ENCODE peak calls at places on chromosome 6, in nine cellular contexts. Y is right lobe of liver, A is mammary epithelial cell, W is DND-41, L is tibial artery, N is pancreas, X is left lung, E is Panc1, C is body of pancreas. Z is an unnamed sample.

GRCh38 chr6:156791261-156791850 is 14.2 kb downstream of the ARID1B start:
- DNase-seq in N (no peak), A (peak; percentile 67), C (peak; percentile 66), Y (no peak), E (no peak), L (no peak), W (no peak), X (no peak), Z (no peak)

GRCh38 chr6:102015431-102015830 is 621.9 kb downstream of the GRIK2 start:
- DNase-seq in A (no peak), N (peak; percentile 33), X (no peak), Y (no peak), C (no peak), E (no peak), W (no peak), L (no peak), Z (no peak)

GRCh38 chr6:25007269-25007699 is 71.5 kb upstream of the RIPOR2 start:
- DNase-seq in Y (no peak), W (no peak), A (no peak), L (no peak), C (no peak), N (no peak), E (no peak), X (no peak), Z (no peak)

GRCh38 chr6:141195251-141195832 is 937.4 kb upstream of the GJE1 start:
- DNase-seq in Y (no peak), X (no peak), L (no peak), N (no peak), A (no peak), C (no peak), E (no peak), W (no peak), Z (no peak)

GRCh38 chr6:142764306-142764705 is 180.7 kb downstream of the HIVEP2 start:
- DNase-seq in A (no peak), E (no peak), N (no peak), Y (no peak), L (no peak), C (no peak), W (no peak), X (no peak), Z (no peak)

GRCh38 chr6:30954631-30955366 is 14.0 kb downstream of the MUCL3 start:
- DNase-seq in N (no peak), X (no peak), E (no peak), A (no peak), L (no peak), Y (no peak), C (no peak), W (no peak), Z (no peak)

GRCh38 chr6:18585032-18585573 is 198.0 kb downstream of the RNF144B start:
- DNase-seq in A (peak; percentile 48), E (peak; percentile 36), X (no peak), C (peak; percentile 8), Y (no peak), W (no peak), L (peak; percentile 47), N (no peak), Z (peak; percentile 45)

GRCh38 chr6:90251295-90251992 is 45.2 kb downstream of the BACH2 start:
- DNase-seq in A (peak; percentile 78), C (no peak), X (no peak), N (no peak), E (no peak), W (no peak), L (no peak), Y (no peak), Z (no peak)

GRCh38 chr6:129131282-129131681 is 248.3 kb downstream of the LAMA2 start:
- DNase-seq in C (peak; percentile 44), X (no peak), E (no peak), L (peak; percentile 84), N (no peak), W (no peak), Y (no peak), A (no peak), Z (no peak)

GRCh38 chr6:31947864-31948263 is 2.0 kb downstream of the CFB start:
- DNase-seq in A (no peak), C (no peak), N (no peak), Y (no peak), E (no peak), W (no peak), X (no peak), L (no peak), Z (no peak)

GRCh38 chr6:99612551-99613397 is 6.1 kb downstream of the PRDM13 start:
- DNase-seq in W (no peak), X (peak; percentile 80), L (no peak), Y (no peak), C (no peak), E (no peak), N (no peak), A (no peak), Z (no peak)

GRCh38 chr6:10338151-10338550 is 76.7 kb downstream of the TFAP2A start:
- DNase-seq in L (no peak), Y (no peak), A (no peak), X (no peak), E (no peak), W (no peak), C (no peak), N (no peak), Z (no peak)

GRCh38 chr6:44053760-44054556 is 73.3 kb downstream of the MRPL14 start:
- DNase-seq in L (no peak), C (no peak), Y (peak; percentile 25), E (no peak), W (no peak), A (peak; percentile 38), N (no peak), X (no peak), Z (no peak)

DNA sequence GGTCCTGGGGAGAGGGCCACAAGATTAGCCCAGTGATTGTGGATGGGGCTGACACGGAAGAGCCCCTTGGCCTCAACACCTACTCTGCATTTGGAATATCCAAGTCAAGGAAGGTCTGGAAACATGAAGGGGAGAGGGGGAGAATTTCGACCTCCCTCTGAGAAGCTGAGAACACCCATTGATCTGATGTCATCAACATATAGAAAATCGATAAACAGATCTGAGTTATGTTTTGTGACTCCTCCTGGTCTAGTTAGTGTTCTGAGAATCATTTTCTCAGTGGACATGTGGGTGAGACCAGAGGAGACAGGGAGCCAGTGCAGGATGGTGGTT is 108.0 kb downstream of the SLC22A3 start:
- DNase-seq in C (no peak), A (no peak), N (no peak), L (no peak), W (no peak), X (no peak), E (no peak), Y (no peak), Z (no peak)
- TF ChIP-seq CTCF in C (no peak), A (no peak), N (peak; percentile 5), L (no peak), W (no peak), X (no peak), E (no peak), Y (peak; percentile 13), Z (no peak)

GRCh38 chr6:158654960-158655485 is 5.2 kb downstream of the SYTL3 start:
- DNase-seq in E (no peak), C (peak; percentile 48), L (no peak), W (no peak), Y (no peak), X (no peak), A (no peak), N (no peak), Z (no peak)

GRCh38 chr6:158655569-158656450 is 6.0 kb downstream of the SYTL3 start:
- DNase-seq in X (no peak), A (no peak), N (no peak), L (no peak), W (no peak), E (no peak), Y (no peak), C (no peak), Z (no peak)

GRCh38 chr6:158653577-158654354 is 3.9 kb downstream of the SYTL3 start:
- DNase-seq in A (no peak), N (no peak), E (no peak), W (peak; percentile 87), X (no peak), Y (no peak), C (peak; percentile 79), L (no peak), Z (peak; percentile 85)

GRCh38 chr6:158649289-158650143 is at the start of gene SYTL3:
- DNase-seq in L (peak; percentile 61), E (no peak), N (no peak), X (peak; percentile 86), C (peak; percentile 75), Y (peak; percentile 70), A (peak; percentile 48), W (peak; percentile 50), Z (peak; percentile 55)

GRCh38 chr6:158654498-158654897 is 4.6 kb downstream of the SYTL3 start:
- DNase-seq in W (no peak), A (peak; percentile 20), C (peak; percentile 81), L (peak; percentile 78), Y (peak; percentile 69), N (no peak), X (peak; percentile 83), E (no peak), Z (peak; percentile 73)
- H3K4me3 ChIP-seq in W (no peak overlapping the region), A (no peak overlapping the region), C (no peak overlapping the region), L (no peak overlapping the region), Y (no peak overlapping the region), N (no peak overlapping the region), X (no peak overlapping the region), E (no peak overlapping the region), Z (no peak overlapping the region)

DNA sequence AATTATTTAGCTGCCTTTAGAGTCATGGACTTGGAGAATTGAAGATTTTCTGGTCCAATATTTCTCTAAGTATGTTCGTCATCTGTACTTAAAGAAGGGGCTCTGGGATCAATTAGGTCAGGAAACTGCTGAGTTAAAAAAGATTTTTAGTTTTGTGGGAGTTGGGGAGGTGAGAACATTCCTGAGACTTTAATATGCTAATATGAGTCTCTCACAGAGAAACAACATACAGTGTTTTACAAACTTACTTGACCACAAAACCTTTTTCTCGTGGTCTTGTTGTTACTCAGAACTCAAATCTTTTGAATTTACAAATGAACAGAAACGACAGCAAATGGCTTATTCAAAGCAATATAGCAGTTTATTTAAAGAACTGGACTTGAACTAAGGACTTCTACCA is 67.9 kb downstream of the LIN28B start:
- DNase-seq in C (no peak), W (no peak), A (no peak), N (no peak), E (no peak), X (no peak), L (no peak), Y (no peak), Z (no peak)
- H3K4me1 ChIP-seq in C (no peaks in the 10 kb centered on the region), W (peaks cover 14% of the 10 kb centered on the region), A (no peaks in the 10 kb centered on the region), N (no peaks in the 10 kb centered on the region), E (no peaks in the 10 kb centered on the region), X (no peaks in the 10 kb centered on the region), L (no peaks in the 10 kb centered on the region), Y (no peaks in the 10 kb centered on the region), Z (no peaks in the 10 kb centered on the region)

GRCh38 chr6:124613050-124613449 is 349.2 kb upstream of the RNF217 start:
- DNase-seq in L (no peak), E (no peak), N (no peak), X (no peak), C (no peak), Y (no peak), A (no peak), W (no peak), Z (no peak)

DNA sequence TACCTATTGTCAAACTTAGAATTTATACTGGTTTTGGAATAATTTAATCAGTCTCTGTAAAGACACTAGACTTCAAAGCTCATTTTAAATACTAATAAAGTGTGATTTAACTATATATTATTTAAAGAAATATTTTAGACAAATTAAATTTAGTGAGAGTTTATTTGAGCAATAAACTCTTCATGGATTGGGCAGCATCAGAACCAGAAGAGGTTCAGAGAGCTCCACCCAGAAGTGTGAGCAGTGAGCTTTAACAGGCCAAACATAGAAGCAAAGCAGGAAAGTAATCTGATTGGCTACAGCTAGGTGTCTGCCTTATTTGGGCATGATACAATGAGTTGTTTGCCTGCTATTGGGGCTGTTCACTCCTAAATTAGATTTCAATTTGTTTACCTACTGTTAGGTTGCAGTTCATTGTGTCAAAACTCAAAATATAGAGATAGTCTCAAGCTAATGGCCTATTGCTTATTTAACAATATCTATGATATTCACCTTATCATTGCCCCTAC is 355.1 kb upstream of the RNF217 start:
- DNase-seq in A (no peak), L (no peak), C (no peak), Y (no peak), X (no peak), W (no peak), E (no peak), N (no peak), Z (no peak)
- TF ChIP-seq CTCF in A (no peak), L (no peak), C (no peak), Y (no peak), X (no peak), W (no peak), E (no peak), N (no peak), Z (no peak)